ENCODE peak calls at places on chromosomes 13 and 19, in nine cellular contexts. Y is NCI-H69; M is left ventricle myocardium inferior; Z is KBM-7; T is mucosa of gallbladder; U is type B pancreatic cell; P is H7; L is cardiac fibroblast; O is activated CD8-positive, alpha-beta T cell treated with anti-CD3 and anti-CD28 coated beads, Interleukin-2, amount 10 ng/mL, durations not matched to agents 7 days and 5 days. X is an unnamed sample.

GRCh38 chr19:45640849-45641273 is 1.7 kb upstream of the EML2 start:
- DNase-seq in Y (no peak), M (no peak), Z (no peak), T (peak; percentile 25), U (no peak), P (peak; percentile 78), L (no peak), O (peak; percentile 75), X (no peak)

GRCh38 chr13:40236566-40237168 is 429.8 kb downstream of the FOXO1 start:
- DNase-seq in Y (no peak), M (peak; percentile 45), Z (no peak), T (peak; percentile 42), U (no peak), P (no peak), L (peak; percentile 80), O (no peak), X (no peak)

GRCh38 chr19:52724701-52725514 is 9.9 kb downstream of the ZNF611 start:
- DNase-seq in Y (no peak), M (no peak), Z (no peak), T (no peak), U (no peak), P (peak; percentile 29), L (no peak), O (no peak), X (no peak)

GRCh38 chr13:23806874-23807522 is 82.2 kb downstream of the MIPEP start:
- DNase-seq in Y (peak; percentile 0), M (no peak), Z (no peak), T (no peak), U (no peak), P (no peak), L (no peak), O (no peak), X (no peak)

GRCh38 chr13:40566811-40567210 is 99.6 kb downstream of the FOXO1 start:
- DNase-seq in Y (no peak), M (no peak), Z (no peak), T (no peak), U (no peak), P (no peak), L (no peak), O (no peak), X (no peak)

GRCh38 chr19:1445185-1445931 is 4.6 kb upstream of the APC2 start:
- DNase-seq in Y (peak; percentile 82), M (peak; percentile 66), Z (peak; percentile 80), T (peak; percentile 60), U (peak; percentile 88), P (peak; percentile 98), L (peak; percentile 55), O (peak; percentile 84), X (peak; percentile 43)

GRCh38 chr13:112443191-112444000 is 67.2 kb downstream of the SPACA7 start:
- DNase-seq in Y (peak; percentile 66), M (no peak), Z (peak; percentile 18), T (no peak), U (no peak), P (peak; percentile 88), L (peak; percentile 2), O (peak; percentile 20), X (no peak)

GRCh38 chr13:105660550-105660949 is 874.9 kb downstream of the EFNB2 start:
- DNase-seq in Y (no peak), M (no peak), Z (no peak), T (no peak), U (no peak), P (no peak), L (no peak), O (no peak), X (no peak)